ENCODE peak calls at places on chromosome 4, in seven cellular contexts. D is cardiac fibroblast; U is RWPE1; K is hepatic stellate cell; H is ureter; C is activated naive CD4-positive, alpha-beta T cell; J is GM04504. P is an unnamed sample.

GRCh38 chr4:30471861-30472260 is 248.3 kb upstream of the PCDH7 start:
- DNase-seq in K (no peak), C (no peak), J (no peak), H (no peak), U (no peak), D (no peak), P (no peak)

GRCh38 chr4:131093303-131093702 is 1997.4 kb downstream of the C4orf33 start:
- DNase-seq in U (peak; percentile 25), D (no peak), C (no peak), K (no peak), H (no peak), J (no peak), P (peak; percentile 1)

GRCh38 chr4:13917010-13917409 is 289.5 kb upstream of the BOD1L1 start:
- DNase-seq in J (peak; percentile 86), H (no peak), U (no peak), C (no peak), K (no peak), D (peak; percentile 88), P (peak; percentile 99)

GRCh38 chr4:17230727-17231126 is 281.2 kb downstream of the QDPR start:
- DNase-seq in H (no peak), D (no peak), C (no peak), U (no peak), J (no peak), K (no peak), P (no peak)

GRCh38 chr4:101600287-101600686 is 190.2 kb upstream of the BANK1 start:
- DNase-seq in C (no peak), D (peak; percentile 22), U (no peak), K (no peak), J (no peak), H (no peak), P (peak; percentile 19)

GRCh38 chr4:168082379-168082778 is 10.0 kb upstream of the ANXA10 start:
- DNase-seq in D (no peak), K (no peak), C (no peak), U (no peak), J (no peak), H (no peak), P (no peak)

GRCh38 chr4:95672811-95673210 is 124.0 kb upstream of the UNC5C start:
- DNase-seq in U (no peak), J (no peak), H (no peak), D (no peak), C (no peak), K (no peak), P (no peak)

GRCh38 chr4:24428850-24429249 is 155.5 kb downstream of the DHX15 start:
- DNase-seq in J (no peak), D (no peak), U (no peak), K (no peak), C (no peak), H (no peak), P (no peak)

GRCh38 chr4:141210168-141210567 is 10.5 kb upstream of the ZNF330 start:
- DNase-seq in K (no peak), U (no peak), D (no peak), C (no peak), J (no peak), H (no peak), P (no peak)

GRCh38 chr4:8392591-8393190 is 47.8 kb downstream of the ACOX3 start:
- DNase-seq in U (no peak), H (no peak), C (no peak), K (no peak), J (no peak), D (peak; percentile 9), P (no peak)

GRCh38 chr4:91113130-91113706 is 986.0 kb downstream of the CCSER1 start:
- DNase-seq in K (peak; percentile 6), D (peak; percentile 50), U (peak; percentile 12), C (no peak), H (no peak), J (no peak), P (peak; percentile 53)

GRCh38 chr4:83833920-83834319 is 298.0 kb downstream of the GPAT3 start:
- DNase-seq in J (no peak), K (no peak), U (no peak), C (no peak), D (no peak), H (no peak), P (no peak)